ENCODE peak calls at places on chromosomes 4 and X, in four cellular contexts. G is NCI-H1092 treated with DMSO at 0.1 percent for 48 hours, S is AG20443, K is activated T-helper 1 cell treated with Interleukin-2 at 50 U/mL for 16 hours. D is an unnamed sample.

GRCh38 chrX:134933911-134934310 is 56.9 kb upstream of the SMIM10 start:
- DNase-seq in G (peak; percentile 30), S (no peak), K (no peak), D (peak; percentile 38)

GRCh38 chrX:138847930-138848329 is 136.4 kb upstream of the FGF13 start:
- DNase-seq in S (peak; percentile 24), K (no peak), G (no peak), D (no peak)

GRCh38 chr4:121712001-121712655 is 15.3 kb upstream of the ANXA5 start:
- DNase-seq in G (no peak), S (no peak), K (no peak), D (no peak)

GRCh38 chrX:97389761-97390192 is 506.1 kb downstream of the RPA4 start:
- DNase-seq in G (no peak), S (peak; percentile 25), K (no peak), D (peak; percentile 45)

GRCh38 chr4:107818301-107818910 is 6.3 kb upstream of the SGMS2 start:
- DNase-seq in S (peak; percentile 15), K (no peak), G (no peak), D (peak; percentile 60)

GRCh38 chrX:39827959-39828358 is 269.8 kb downstream of the BCOR start:
- DNase-seq in S (no peak), G (peak; percentile 20), K (no peak), D (no peak)

GRCh38 chrX:145190801-145191389 is 56.4 kb upstream of the SPANXN1 start:
- DNase-seq in K (no peak), S (no peak), G (peak; percentile 17), D (no peak)

GRCh38 chrX:22338740-22339139 is 66.0 kb downstream of the CBLL2 start:
- DNase-seq in G (no peak), K (no peak), S (no peak), D (no peak)

GRCh38 chrX:9493936-9494335 is 29.1 kb downstream of the TBL1X start:
- DNase-seq in S (peak; percentile 16), G (no peak), K (no peak), D (no peak)

GRCh38 chrX:12269484-12269883 is 131.2 kb downstream of the FRMPD4 start:
- DNase-seq in K (no peak), S (peak; percentile 5), G (no peak), D (no peak)

GRCh38 chr4:7430965-7431695 is 3.6 kb downstream of the PSAPL1 start:
- DNase-seq in K (no peak), S (no peak), G (no peak), D (no peak)

GRCh38 chr4:177802665-177803064 is 360.4 kb upstream of the AGA start:
- DNase-seq in K (no peak), S (no peak), G (no peak), D (no peak)

GRCh38 chrX:8663325-8663724 is 68.6 kb downstream of the ANOS1 start:
- DNase-seq in K (no peak), S (no peak), G (no peak), D (peak; percentile 2)

GRCh38 chr4:71532407-71532806 is 193.6 kb downstream of the SLC4A4 start:
- DNase-seq in G (no peak), K (no peak), S (no peak), D (no peak)

GRCh38 chr4:26023191-26023972 is 109.4 kb downstream of the SMIM20 start:
- DNase-seq in K (no peak), S (peak; percentile 45), G (peak; percentile 39), D (no peak)

GRCh38 chrX:35439692-35440091 is 358.4 kb upstream of the MAGEB16 start:
- DNase-seq in G (no peak), S (no peak), K (no peak), D (no peak)

D was measured in kidney glomerular epithelial cell.